ENCODE peak calls at places on chromosome 14, in four cellular contexts. One of them, this sample, is unnamed.

GRCh38 chr14:56118611-56119181 is 485 bp downstream of the PELI2 start:
- DNase-seq in astrocyte: no peak
- DNase-seq in brain microvascular endothelial cell: no peak
- DNase-seq in CD4-positive, alpha-beta memory T cell: peak
- DNase-seq in this sample: no peak

GRCh38 chr14:65361920-65362319 is 50.6 kb upstream of the FUT8 start:
- DNase-seq in astrocyte: peak
- DNase-seq in CD4-positive, alpha-beta memory T cell: no peak
- DNase-seq in brain microvascular endothelial cell: peak
- DNase-seq in this sample: no peak

GRCh38 chr14:104105822-104106470 is 20.4 kb downstream of the ASPG start:
- DNase-seq in brain microvascular endothelial cell: no peak
- DNase-seq in CD4-positive, alpha-beta memory T cell: peak
- DNase-seq in astrocyte: no peak
- DNase-seq in this sample: no peak

GRCh38 chr14:73295198-73295796 is 58.0 kb downstream of the PAPLN start:
- DNase-seq in CD4-positive, alpha-beta memory T cell: no peak
- DNase-seq in brain microvascular endothelial cell: peak
- DNase-seq in astrocyte: peak
- DNase-seq in this sample: no peak

GRCh38 chr14:36647827-36648753 is 13.6 kb upstream of the PAX9 start:
- DNase-seq in brain microvascular endothelial cell: peak
- DNase-seq in CD4-positive, alpha-beta memory T cell: no peak
- DNase-seq in astrocyte: peak
- DNase-seq in this sample: no peak

GRCh38 chr14:39267592-39268112 is 33.9 kb downstream of the MIA2 start:
- DNase-seq in brain microvascular endothelial cell: no peak
- DNase-seq in astrocyte: no peak
- DNase-seq in CD4-positive, alpha-beta memory T cell: peak
- DNase-seq in this sample: no peak

GRCh38 chr14:89489796-89490506 is 72.9 kb upstream of the FOXN3 start:
- DNase-seq in CD4-positive, alpha-beta memory T cell: no peak
- DNase-seq in astrocyte: no peak
- DNase-seq in brain microvascular endothelial cell: no peak
- DNase-seq in this sample: no peak

GRCh38 chr14:26216797-26217196 is 381.0 kb downstream of the NOVA1 start:
- DNase-seq in brain microvascular endothelial cell: no peak
- DNase-seq in CD4-positive, alpha-beta memory T cell: no peak
- DNase-seq in astrocyte: no peak
- DNase-seq in this sample: no peak

GRCh38 chr14:37232907-37233481 is 35.3 kb downstream of the MIPOL1 start:
- DNase-seq in astrocyte: peak
- DNase-seq in brain microvascular endothelial cell: peak
- DNase-seq in CD4-positive, alpha-beta memory T cell: no peak
- DNase-seq in this sample: peak

GRCh38 chr14:90569201-90569600 is 172.4 kb downstream of the CALM1 start:
- DNase-seq in astrocyte: no peak
- DNase-seq in brain microvascular endothelial cell: no peak
- DNase-seq in CD4-positive, alpha-beta memory T cell: no peak
- DNase-seq in this sample: no peak

GRCh38 chr14:56120091-56120632 is 2.0 kb downstream of the PELI2 start:
- DNase-seq in brain microvascular endothelial cell: no peak
- DNase-seq in CD4-positive, alpha-beta memory T cell: no peak
- DNase-seq in astrocyte: no peak
- DNase-seq in this sample: no peak

GRCh38 chr14:31326111-31326510 is 94.2 kb downstream of the HEATR5A start:
- DNase-seq in brain microvascular endothelial cell: peak
- DNase-seq in astrocyte: peak
- DNase-seq in CD4-positive, alpha-beta memory T cell: peak
- DNase-seq in this sample: no peak

GRCh38 chr14:88420187-88420586 is 34.7 kb downstream of the SPATA7 start:
- DNase-seq in astrocyte: no peak
- DNase-seq in CD4-positive, alpha-beta memory T cell: no peak
- DNase-seq in brain microvascular endothelial cell: no peak
- DNase-seq in this sample: no peak

GRCh38 chr14:99468836-99469592 is 11.6 kb downstream of the SETD3 start:
- DNase-seq in astrocyte: peak
- DNase-seq in CD4-positive, alpha-beta memory T cell: no peak
- DNase-seq in brain microvascular endothelial cell: peak
- DNase-seq in this sample: no peak

GRCh38 chr14:28780843-28781503 is 14.4 kb downstream of the FOXG1 start:
- DNase-seq in CD4-positive, alpha-beta memory T cell: no peak
- DNase-seq in brain microvascular endothelial cell: no peak
- DNase-seq in astrocyte: no peak
- DNase-seq in this sample: no peak

GRCh38 chr14:74763803-74764531 is 851 bp downstream of the YLPM1 start:
- DNase-seq in CD4-positive, alpha-beta memory T cell: peak
- DNase-seq in brain microvascular endothelial cell: peak
- DNase-seq in astrocyte: peak
- DNase-seq in this sample: no peak

GRCh38 chr14:99235578-99235977 is 36.4 kb downstream of the BCL11B start:
- DNase-seq in astrocyte: no peak
- DNase-seq in brain microvascular endothelial cell: no peak
- DNase-seq in CD4-positive, alpha-beta memory T cell: no peak
- DNase-seq in this sample: no peak

GRCh38 chr14:33954016-33954598 is 3.2 kb upstream of the EGLN3 start:
- DNase-seq in astrocyte: no peak
- DNase-seq in CD4-positive, alpha-beta memory T cell: no peak
- DNase-seq in brain microvascular endothelial cell: no peak
- DNase-seq in this sample: no peak

GRCh38 chr14:20503905-20504304 is 1.4 kb upstream of the RNASE10 start:
- DNase-seq in brain microvascular endothelial cell: no peak
- DNase-seq in astrocyte: no peak
- DNase-seq in CD4-positive, alpha-beta memory T cell: no peak
- DNase-seq in this sample: no peak

GRCh38 chr14:69687963-69688649 is 76.7 kb downstream of the SUSD6 start:
- DNase-seq in CD4-positive, alpha-beta memory T cell: no peak
- DNase-seq in brain microvascular endothelial cell: no peak
- DNase-seq in astrocyte: no peak
- DNase-seq in this sample: no peak

GRCh38 chr14:101564819-101565698 is 3.8 kb downstream of the DIO3 start:
- DNase-seq in astrocyte: no peak
- DNase-seq in CD4-positive, alpha-beta memory T cell: no peak
- DNase-seq in brain microvascular endothelial cell: no peak
- DNase-seq in this sample: no peak
- H3K4me3 ChIP-seq in astrocyte: no peak
- H3K4me3 ChIP-seq in CD4-positive, alpha-beta memory T cell: no peak
- H3K4me3 ChIP-seq in brain microvascular endothelial cell: no peak
- H3K4me3 ChIP-seq in this sample: peak

GRCh38 chr14:94237046-94237445 is 56.0 kb downstream of the SERPINA10 start:
- DNase-seq in astrocyte: no peak
- DNase-seq in brain microvascular endothelial cell: no peak
- DNase-seq in CD4-positive, alpha-beta memory T cell: no peak
- DNase-seq in this sample: no peak
- H3K27ac ChIP-seq in astrocyte: no peak
- H3K27ac ChIP-seq in brain microvascular endothelial cell: no peak
- H3K27ac ChIP-seq in CD4-positive, alpha-beta memory T cell: no peak
- H3K27ac ChIP-seq in this sample: no peak

GRCh38 chr14:54570651-54571415 is 3.9 kb downstream of the SAMD4A start:
- DNase-seq in astrocyte: peak
- DNase-seq in CD4-positive, alpha-beta memory T cell: no peak
- DNase-seq in brain microvascular endothelial cell: peak
- DNase-seq in this sample: no peak
- H3K4me3 ChIP-seq in astrocyte: peak
- H3K4me3 ChIP-seq in CD4-positive, alpha-beta memory T cell: no peak
- H3K4me3 ChIP-seq in brain microvascular endothelial cell: no peak
- H3K4me3 ChIP-seq in this sample: no peak

GRCh38 chr14:68672609-68673285 is 120.1 kb downstream of the ZFP36L1 start:
- DNase-seq in CD4-positive, alpha-beta memory T cell: no peak
- DNase-seq in astrocyte: no peak
- DNase-seq in brain microvascular endothelial cell: no peak
- DNase-seq in this sample: no peak
- H3K27ac ChIP-seq in CD4-positive, alpha-beta memory T cell: no peak
- H3K27ac ChIP-seq in astrocyte: no peak
- H3K27ac ChIP-seq in brain microvascular endothelial cell: no peak
- H3K27ac ChIP-seq in this sample: no peak

DNA sequence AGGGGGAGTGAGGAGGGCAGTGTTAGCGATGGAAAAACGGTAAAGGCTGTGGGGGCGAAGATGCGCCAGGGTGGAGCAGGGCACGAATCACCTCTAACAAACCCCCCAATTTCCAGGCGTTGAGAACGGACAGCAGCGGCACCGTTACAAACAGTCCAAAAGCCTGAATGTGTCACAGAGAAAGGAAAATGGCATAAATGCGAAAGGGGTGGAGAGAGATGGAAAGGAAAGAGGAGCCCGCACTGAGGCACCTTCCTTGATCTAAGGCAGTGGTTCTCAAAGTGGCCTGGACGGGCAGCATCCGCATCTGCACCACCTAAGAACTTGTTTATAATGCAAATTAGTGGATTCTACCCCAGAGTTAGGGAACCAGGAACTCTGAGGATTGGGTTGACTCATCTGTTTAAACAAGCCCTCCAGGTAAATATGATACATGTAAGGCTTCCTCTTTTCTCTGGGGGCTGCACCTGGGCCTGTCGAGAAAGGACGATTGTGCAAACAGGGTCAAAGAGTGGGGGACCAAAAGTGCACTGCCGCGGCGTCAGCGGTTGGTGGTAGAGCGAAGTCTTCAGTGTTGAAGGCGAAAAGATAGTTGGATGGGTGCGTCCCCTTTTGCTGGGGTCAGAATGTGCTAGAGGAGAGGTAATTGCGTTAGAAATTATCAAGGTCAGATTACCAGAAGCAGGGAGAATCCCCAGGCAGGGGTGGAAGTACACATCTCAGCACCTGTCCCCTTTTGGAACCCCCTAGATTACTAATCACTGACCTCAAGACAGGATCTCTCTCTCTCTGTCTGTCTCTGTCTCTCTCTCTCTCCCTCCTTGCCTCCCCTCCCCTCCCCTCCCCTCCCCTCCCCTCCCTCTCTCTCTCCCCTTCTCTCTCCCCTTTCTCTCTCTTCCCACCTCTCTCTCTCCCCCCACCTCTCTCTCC is 1.3 kb upstream of the KCNH5 start:
- DNase-seq in CD4-positive, alpha-beta memory T cell: no peak
- DNase-seq in brain microvascular endothelial cell: no peak
- DNase-seq in astrocyte: no peak
- DNase-seq in this sample: no peak
- H3K4me3 ChIP-seq in CD4-positive, alpha-beta memory T cell: no peak
- H3K4me3 ChIP-seq in brain microvascular endothelial cell: no peak
- H3K4me3 ChIP-seq in astrocyte: peak
- H3K4me3 ChIP-seq in this sample: peak

GRCh38 chr14:53037016-53037415 is 86.2 kb upstream of the FERMT2 start:
- DNase-seq in CD4-positive, alpha-beta memory T cell: no peak
- DNase-seq in astrocyte: no peak
- DNase-seq in brain microvascular endothelial cell: no peak
- DNase-seq in this sample: no peak
- H3K27ac ChIP-seq in CD4-positive, alpha-beta memory T cell: no peak
- H3K27ac ChIP-seq in astrocyte: no peak
- H3K27ac ChIP-seq in brain microvascular endothelial cell: no peak
- H3K27ac ChIP-seq in this sample: no peak

GRCh38 chr14:22524784-22525161 is 64.3 kb downstream of the DAD1 start:
- DNase-seq in CD4-positive, alpha-beta memory T cell: no peak
- DNase-seq in brain microvascular endothelial cell: no peak
- DNase-seq in astrocyte: peak
- DNase-seq in this sample: no peak
- H3K4me3 ChIP-seq in CD4-positive, alpha-beta memory T cell: peak
- H3K4me3 ChIP-seq in brain microvascular endothelial cell: no peak
- H3K4me3 ChIP-seq in astrocyte: no peak
- H3K4me3 ChIP-seq in this sample: no peak

GRCh38 chr14:85423889-85424288 is 106.1 kb upstream of the FLRT2 start:
- DNase-seq in CD4-positive, alpha-beta memory T cell: no peak
- DNase-seq in astrocyte: no peak
- DNase-seq in brain microvascular endothelial cell: no peak
- DNase-seq in this sample: no peak
- H3K27ac ChIP-seq in CD4-positive, alpha-beta memory T cell: no peak
- H3K27ac ChIP-seq in astrocyte: no peak
- H3K27ac ChIP-seq in brain microvascular endothelial cell: no peak
- H3K27ac ChIP-seq in this sample: no peak

This sample was measured in neuronal stem cell.